ENCODE peak calls at places on chromosomes 13 and 19, in nine cellular contexts. C is colonic mucosa, X is psoas muscle, V is adrenal gland, O is MCF 10A, D is RWPE1, U is body of pancreas, K is lower lobe of right lung, Y is PC-9. W is an unnamed sample.

GRCh38 chr19:4775627-4776152 is 15.8 kb upstream of the FEM1A start:
- DNase-seq in C (no peak), X (no peak), V (no peak), O (no peak), D (no peak), U (no peak), K (no peak), Y (no peak), W (no peak)

GRCh38 chr13:107025991-107026390 is 458.1 kb upstream of the ARGLU1 start:
- DNase-seq in C (no peak), X (no peak), V (peak; percentile 22), O (peak; percentile 50), D (peak; percentile 2), U (peak; percentile 74), K (peak; percentile 51), Y (peak; percentile 62), W (no peak)

GRCh38 chr13:77022341-77022740 is 4.6 kb downstream of the FBXL3 start:
- DNase-seq in C (no peak), X (no peak), V (no peak), O (peak; percentile 13), D (no peak), U (no peak), K (no peak), Y (no peak), W (no peak)

GRCh38 chr13:45119469-45119989 is 781 bp upstream of the GTF2F2 start:
- DNase-seq in C (peak; percentile 42), X (no peak), V (peak; percentile 18), O (no peak), D (no peak), U (no peak), K (no peak), Y (no peak), W (no peak)

GRCh38 chr19:18967358-18968146 is 26.5 kb upstream of the HOMER3 start:
- DNase-seq in C (peak; percentile 41), X (peak; percentile 83), V (peak; percentile 80), O (peak; percentile 91), D (peak; percentile 64), U (peak; percentile 41), K (peak; percentile 74), Y (peak; percentile 46), W (no peak)

GRCh38 chr13:106471957-106472543 is 63.4 kb downstream of the EFNB2 start:
- DNase-seq in C (peak; percentile 69), X (no peak), V (peak; percentile 56), O (peak; percentile 94), D (peak; percentile 98), U (no peak), K (no peak), Y (peak; percentile 99), W (no peak)

GRCh38 chr19:34508540-34508939 is 27.0 kb downstream of the WTIP start:
- DNase-seq in C (no peak), X (no peak), V (no peak), O (no peak), D (no peak), U (no peak), K (no peak), Y (no peak), W (no peak)

GRCh38 chr19:6234527-6234926 is 45.2 kb downstream of the MLLT1 start:
- DNase-seq in C (no peak), X (no peak), V (no peak), O (no peak), D (no peak), U (no peak), K (no peak), Y (no peak), W (no peak)

DNA sequence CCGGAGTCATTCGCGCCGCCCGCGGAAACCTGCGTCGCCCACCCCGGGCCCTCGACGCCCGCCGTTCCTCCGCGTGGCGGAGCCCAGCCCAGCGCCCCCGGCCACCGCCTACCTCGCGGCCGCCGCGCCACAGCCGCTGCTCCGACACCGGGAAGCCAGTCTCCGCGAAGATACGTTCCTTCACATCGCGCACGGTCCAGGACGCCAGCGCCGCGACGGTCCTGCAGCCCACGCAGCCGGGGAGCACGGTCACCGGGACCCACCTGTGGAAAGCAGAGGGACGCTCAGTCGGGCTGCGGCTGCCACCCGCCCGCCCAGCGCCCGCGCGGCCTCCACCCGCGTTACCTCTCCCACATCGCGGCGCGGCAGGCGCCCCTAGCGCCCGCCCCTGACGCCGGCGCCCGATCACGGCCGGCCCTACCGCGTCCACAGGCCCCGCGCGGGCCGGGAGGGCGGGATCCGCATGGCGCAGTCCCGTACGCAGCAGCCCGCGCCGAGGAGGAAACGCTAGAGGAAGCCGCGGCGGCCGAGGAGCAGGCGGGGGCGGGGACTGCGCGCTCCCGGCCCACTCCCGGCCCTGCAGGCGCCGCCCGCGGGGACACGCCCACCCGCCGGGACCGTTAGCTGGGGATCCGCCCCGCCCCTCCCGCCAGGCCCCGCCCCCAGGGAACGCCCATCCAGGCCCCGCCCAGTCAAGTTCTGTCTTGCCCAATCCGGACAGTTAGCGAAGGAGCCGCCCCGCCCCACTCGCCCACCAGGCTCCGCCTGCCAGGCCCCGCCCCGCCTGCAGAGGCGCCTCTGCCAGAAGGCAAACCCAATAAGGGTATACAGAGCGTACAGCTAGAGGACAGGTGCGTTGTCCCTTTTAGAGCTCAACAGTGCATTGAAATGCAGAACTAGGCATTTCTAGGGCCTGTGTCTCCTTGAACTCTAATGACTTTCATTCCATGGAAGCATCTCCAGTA is 58.2 kb downstream of the SACS start:
- DNase-seq in C (peak; percentile 96), X (peak; percentile 98), V (peak; percentile 97), O (peak; percentile 91), D (peak; percentile 96), U (peak; percentile 96), K (peak; percentile 96), Y (peak; percentile 56), W (peak; percentile 92)
- TF ChIP-seq CTCF in C (no peak), X (peak; percentile 39), V (peak; percentile 8), O (no peak), D (peak; percentile 22), U (peak; percentile 52), K (peak; percentile 42), Y (no peak), W (peak; percentile 44)

DNA sequence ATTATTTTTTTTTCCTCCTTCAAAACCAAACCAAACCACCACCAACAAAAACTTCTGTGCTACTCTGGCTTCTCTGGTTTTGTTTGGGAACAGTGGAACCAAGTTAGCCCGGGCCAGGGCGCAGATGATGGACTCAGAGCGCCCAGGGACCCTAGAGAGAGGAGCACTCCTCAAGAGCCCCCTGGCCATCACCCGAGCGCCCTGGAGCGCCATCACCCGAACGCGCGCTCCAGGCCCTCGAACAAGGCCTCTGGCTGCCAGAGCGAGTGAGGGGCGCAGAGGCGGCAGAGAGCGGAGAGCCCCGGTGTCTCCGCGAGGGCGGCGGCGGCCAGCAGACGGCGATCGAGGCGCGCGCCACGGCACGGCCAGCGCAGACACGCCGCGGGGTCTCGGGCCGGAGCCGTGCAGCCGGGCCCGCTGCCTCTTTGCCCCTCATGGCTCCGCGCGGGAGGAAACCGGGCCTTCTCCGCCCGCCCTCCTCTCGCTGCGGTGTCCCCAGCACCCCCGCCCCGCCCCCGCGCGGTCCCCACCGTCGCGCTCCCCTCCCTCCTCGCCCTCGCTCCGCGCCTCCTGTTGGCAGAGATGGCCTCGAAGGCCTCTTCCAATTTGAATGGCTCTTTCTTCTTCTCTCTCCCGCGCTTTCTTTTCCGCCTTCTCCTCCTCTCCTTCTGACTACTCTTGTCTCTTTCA is 4.2 kb upstream of the SOX1 start:
- DNase-seq in C (no peak), X (no peak), V (no peak), O (no peak), D (no peak), U (no peak), K (no peak), Y (no peak), W (peak; percentile 69)
- TF ChIP-seq CTCF in C (no peak), X (peak; percentile 22), V (no peak), O (no peak), D (no peak), U (peak; percentile 22), K (no peak), Y (no peak), W (peak; percentile 73)

GRCh38 chr13:50911051-50911690 is 1.6 kb downstream of the RNASEH2B start:
- DNase-seq in C (no peak), X (no peak), V (no peak), O (peak; percentile 27), D (peak; percentile 8), U (no peak), K (no peak), Y (no peak), W (no peak)

GRCh38 chr13:50910483-50910805 is 853 bp downstream of the RNASEH2B start:
- DNase-seq in C (peak; percentile 28), X (no peak), V (peak; percentile 42), O (peak; percentile 49), D (peak; percentile 30), U (no peak), K (no peak), Y (no peak), W (peak; percentile 30)

GRCh38 chr13:50907781-50908180 is 1.8 kb upstream of the RNASEH2B start:
- DNase-seq in C (no peak), X (no peak), V (no peak), O (no peak), D (no peak), U (no peak), K (no peak), Y (no peak), W (no peak)

GRCh38 chr13:50908371-50908770 is 1.2 kb upstream of the RNASEH2B start:
- DNase-seq in C (no peak), X (no peak), V (no peak), O (no peak), D (no peak), U (no peak), K (no peak), Y (no peak), W (no peak)

GRCh38 chr13:50909605-50910482 is at the start of gene RNASEH2B:
- DNase-seq in C (peak; percentile 67), X (peak; percentile 80), V (peak; percentile 76), O (peak; percentile 69), D (peak; percentile 51), U (peak; percentile 65), K (peak; percentile 85), Y (peak; percentile 52), W (peak; percentile 50)
- TF ChIP-seq CTCF in C (no peak), X (peak; percentile 4), V (no peak), O (no peak), D (no peak), U (peak; percentile 22), K (peak; percentile 22), Y (no peak), W (no peak)

GRCh38 chr19:980133-980998 is 3.8 kb upstream of the WDR18 start:
- DNase-seq in C (no peak), X (no peak), V (no peak), O (no peak), D (no peak), U (peak; percentile 46), K (peak; percentile 49), Y (no peak), W (peak; percentile 80)

GRCh38 chr19:988081-988480 is 3.9 kb downstream of the WDR18 start:
- DNase-seq in C (no peak), X (no peak), V (no peak), O (no peak), D (no peak), U (no peak), K (no peak), Y (no peak), W (no peak)

GRCh38 chr19:986083-986482 is 1.9 kb downstream of the WDR18 start:
- DNase-seq in C (no peak), X (no peak), V (no peak), O (no peak), D (no peak), U (no peak), K (peak; percentile 43), Y (no peak), W (no peak)

GRCh38 chr19:982567-983170 is 1.5 kb upstream of the WDR18 start:
- DNase-seq in C (peak; percentile 77), X (peak; percentile 87), V (peak; percentile 72), O (peak; percentile 66), D (peak; percentile 89), U (peak; percentile 72), K (peak; percentile 79), Y (no peak), W (peak; percentile 82)

DNA sequence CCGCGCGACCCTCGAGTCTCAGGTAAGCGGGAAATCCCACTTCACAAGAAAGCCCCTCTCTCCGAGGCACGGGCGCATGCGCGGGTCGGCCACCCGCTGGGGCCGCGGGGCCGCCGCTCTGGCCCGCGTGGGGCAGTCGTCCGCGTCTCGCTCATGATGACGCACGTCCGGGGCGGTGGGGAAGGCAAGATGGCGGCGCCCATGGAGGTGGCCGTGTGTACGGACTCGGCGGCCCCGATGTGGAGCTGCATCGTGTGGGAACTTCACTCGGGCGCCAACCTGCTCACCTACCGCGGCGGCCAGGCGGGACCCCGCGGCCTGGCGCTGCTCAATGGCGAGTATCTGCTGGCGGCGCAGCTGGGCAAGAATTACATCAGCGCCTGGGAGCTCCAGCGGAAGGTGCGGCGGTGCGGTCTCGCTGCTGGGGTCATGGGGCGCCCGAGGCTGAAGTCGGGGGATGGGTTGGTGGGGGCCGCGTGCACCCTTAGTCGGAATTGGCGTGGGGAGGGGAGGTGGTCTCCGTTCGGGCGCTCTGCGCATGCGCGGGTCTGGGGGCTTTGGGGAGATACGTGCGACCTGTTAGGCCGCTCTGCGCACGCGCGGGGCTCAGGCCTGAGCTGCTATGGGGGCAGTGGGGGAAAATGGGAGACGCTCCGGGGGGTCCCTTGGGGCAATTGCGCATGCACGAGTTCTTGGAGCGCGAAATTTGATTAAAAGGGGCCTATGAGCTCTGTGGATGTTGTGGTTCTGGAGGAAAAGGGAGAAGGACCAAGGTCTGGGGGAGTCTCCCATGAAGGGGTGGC is at the start of gene WDR18:
- DNase-seq in C (peak; percentile 94), X (peak; percentile 97), V (peak; percentile 95), O (peak; percentile 89), D (peak; percentile 97), U (peak; percentile 95), K (peak; percentile 96), Y (peak; percentile 57), W (peak; percentile 89)
- TF ChIP-seq CTCF in C (no peak), X (no peak), V (peak; percentile 30), O (no peak), D (no peak), U (peak; percentile 53), K (peak; percentile 49), Y (no peak), W (no peak)